ENCODE peak calls at places on chromosome 11, in ten cellular contexts. B is IMR-90; K is pancreas; F is GM23248; Z is right atrium auricular region; T is CD4-positive, CD25-positive, alpha-beta regulatory T cell; J is body of pancreas; L is colonic mucosa; U is thoracic aorta; A is left lung. Y is an unnamed sample. For H3K4me1 and H3K9me3, the result is how much of the 10 kb centered on the place peaks cover.

GRCh38 chr11:71998649-71999310 is at the start of gene IL18BP:
- DNase-seq in B (no peak), K (no peak), F (no peak), Z (no peak), T (no peak), J (no peak), L (no peak), U (no peak), A (no peak), Y (no peak)

GRCh38 chr11:70713988-70714665 is 315.8 kb downstream of the CTTN start:
- DNase-seq in B (no peak), K (no peak), F (no peak), Z (no peak), T (no peak), J (no peak), L (no peak), U (no peak), A (no peak), Y (peak)

GRCh38 chr11:96197221-96197620 is 145.8 kb downstream of the MAML2 start:
- DNase-seq in B (no peak), K (no peak), F (peak), Z (no peak), T (no peak), J (no peak), L (no peak), U (no peak), A (no peak), Y (no peak)

GRCh38 chr11:121670792-121671275 is 218.1 kb upstream of the SORL1-AS1 start:
- DNase-seq in B (no peak), K (no peak), F (peak), Z (no peak), T (no peak), J (no peak), L (no peak), U (no peak), A (no peak), Y (no peak)

GRCh38 chr11:64207247-64208085 is 945 bp downstream of the FERMT3 start:
- DNase-seq in B (peak), K (peak), F (peak), Z (peak), T (peak), J (no peak), L (peak), U (no peak), A (peak), Y (no peak)

GRCh38 chr11:66438504-66439466 is at the start of gene MRPL11:
- DNase-seq in B (peak), K (peak), F (peak), Z (peak), T (peak), J (peak), L (peak), U (peak), A (peak), Y (peak)

GRCh38 chr11:26072612-26073011 is 259.3 kb upstream of the ANO3 start:
- DNase-seq in B (no peak), K (no peak), F (no peak), Z (no peak), T (no peak), J (no peak), L (no peak), U (no peak), A (no peak), Y (no peak)

GRCh38 chr11:69062873-69063665 is 14.3 kb downstream of the TPCN2 start:
- DNase-seq in B (no peak), K (no peak), F (no peak), Z (no peak), T (no peak), J (no peak), L (no peak), U (no peak), A (peak), Y (no peak)

GRCh38 chr11:17443423-17443822 is 33.2 kb downstream of the ABCC8 start:
- DNase-seq in B (no peak), K (no peak), F (no peak), Z (no peak), T (no peak), J (no peak), L (no peak), U (no peak), A (no peak), Y (no peak)

GRCh38 chr11:48005878-48006277 is 25.5 kb downstream of the PTPRJ start:
- DNase-seq in B (no peak), K (no peak), F (peak), Z (no peak), T (no peak), J (no peak), L (no peak), U (no peak), A (no peak), Y (no peak)

GRCh38 chr11:36000616-36001190 is 56.8 kb downstream of the LDLRAD3 start:
- DNase-seq in B (no peak), K (no peak), F (no peak), Z (no peak), T (no peak), J (peak), L (no peak), U (no peak), A (no peak), Y (no peak)

GRCh38 chr11:57499413-57499982 is 16.0 kb downstream of the SLC43A1 start:
- DNase-seq in B (peak), K (peak), F (peak), Z (peak), T (no peak), J (peak), L (peak), U (peak), A (peak), Y (peak)

GRCh38 chr11:45285931-45286632 is at the start of gene SYT13:
- DNase-seq in B (no peak), K (peak), F (no peak), Z (peak), T (no peak), J (peak), L (peak), U (no peak), A (peak), Y (peak)

GRCh38 chr11:100578966-100579365 is 108.1 kb upstream of the ARHGAP42 start:
- DNase-seq in B (peak), K (no peak), F (peak), Z (no peak), T (no peak), J (no peak), L (no peak), U (no peak), A (no peak), Y (no peak)

GRCh38 chr11:11472096-11472495 is 119.0 kb upstream of the CSNK2A3 start:
- DNase-seq in B (no peak), K (no peak), F (no peak), Z (no peak), T (no peak), J (no peak), L (no peak), U (no peak), A (no peak), Y (no peak)

GRCh38 chr11:74438681-74439080 is 28.7 kb downstream of the KCNE3 start:
- DNase-seq in B (no peak), K (no peak), F (no peak), Z (no peak), T (no peak), J (no peak), L (no peak), U (no peak), A (no peak), Y (no peak)

GRCh38 chr11:77174559-77174958 is 46.5 kb downstream of the MYO7A start:
- DNase-seq in B (no peak), K (no peak), F (no peak), Z (no peak), T (no peak), J (peak), L (no peak), U (no peak), A (peak), Y (no peak)

GRCh38 chr11:15201586-15201985 is 86.9 kb downstream of the INSC start:
- DNase-seq in B (no peak), K (no peak), F (no peak), Z (no peak), T (no peak), J (no peak), L (no peak), U (no peak), A (no peak), Y (no peak)

GRCh38 chr11:10272132-10272531 is 21.9 kb downstream of the SBF2 start:
- DNase-seq in B (peak), K (no peak), F (peak), Z (no peak), T (no peak), J (no peak), L (no peak), U (no peak), A (no peak), Y (no peak)

GRCh38 chr11:68550485-68550817 is 89.9 kb downstream of the PPP6R3 start:
- DNase-seq in B (peak), K (no peak), F (peak), Z (no peak), T (no peak), J (no peak), L (no peak), U (no peak), A (no peak), Y (no peak)

GRCh38 chr11:59418151-59418550 is 8.1 kb downstream of the OR5A2 start:
- DNase-seq in B (no peak), K (no peak), F (no peak), Z (no peak), T (no peak), J (no peak), L (no peak), U (no peak), A (no peak), Y (no peak)

GRCh38 chr11:61173456-61173855 is 12.2 kb upstream of the VPS37C start:
- DNase-seq in B (peak), K (no peak), F (peak), Z (no peak), T (no peak), J (peak), L (no peak), U (no peak), A (no peak), Y (no peak)

GRCh38 chr11:47258317-47258902 is 614 bp downstream of the NR1H3 start:
- DNase-seq in B (no peak), K (no peak), F (peak), Z (no peak), T (no peak), J (no peak), L (no peak), U (no peak), A (no peak), Y (no peak)

GRCh38 chr11:70019576-70020011 is 58.5 kb upstream of the ANO1 start:
- DNase-seq in B (peak), K (peak), F (peak), Z (no peak), T (no peak), J (no peak), L (no peak), U (no peak), A (no peak), Y (no peak)

GRCh38 chr11:94775576-94776327 is 7.6 kb downstream of the AMOTL1 start:
- DNase-seq in B (no peak), K (no peak), F (no peak), Z (no peak), T (no peak), J (no peak), L (no peak), U (no peak), A (no peak), Y (no peak)

GRCh38 chr11:31480930-31481329 is 28.5 kb downstream of the IMMP1L start:
- DNase-seq in B (no peak), K (no peak), F (no peak), Z (no peak), T (no peak), J (no peak), L (no peak), U (no peak), A (no peak), Y (no peak)

GRCh38 chr11:59173080-59173963 is 1.4 kb downstream of the DTX4 start:
- DNase-seq in B (peak), K (peak), F (peak), Z (no peak), T (no peak), J (peak), L (peak), U (no peak), A (peak), Y (peak)

GRCh38 chr11:9617960-9618359 is 44.5 kb downstream of the WEE1 start:
- DNase-seq in B (peak), K (no peak), F (peak), Z (no peak), T (no peak), J (no peak), L (no peak), U (no peak), A (no peak), Y (no peak)

GRCh38 chr11:70078796-70079616 is 889 bp downstream of the ANO1 start:
- DNase-seq in B (no peak), K (no peak), F (no peak), Z (no peak), T (no peak), J (peak), L (no peak), U (no peak), A (peak), Y (no peak)

GRCh38 chr11:120424185-120424969 is 87.2 kb upstream of the GRIK4 start:
- DNase-seq in B (peak), K (no peak), F (no peak), Z (no peak), T (no peak), J (no peak), L (no peak), U (no peak), A (no peak), Y (no peak)

GRCh38 chr11:120420572-120420971 is 84.4 kb downstream of the ARHGEF12 start:
- DNase-seq in B (no peak), K (no peak), F (no peak), Z (no peak), T (no peak), J (no peak), L (no peak), U (no peak), A (no peak), Y (no peak)

GRCh38 chr11:120425527-120425926 is 86.0 kb upstream of the GRIK4 start:
- DNase-seq in B (no peak), K (no peak), F (no peak), Z (no peak), T (no peak), J (no peak), L (no peak), U (no peak), A (no peak), Y (no peak)

DNA sequence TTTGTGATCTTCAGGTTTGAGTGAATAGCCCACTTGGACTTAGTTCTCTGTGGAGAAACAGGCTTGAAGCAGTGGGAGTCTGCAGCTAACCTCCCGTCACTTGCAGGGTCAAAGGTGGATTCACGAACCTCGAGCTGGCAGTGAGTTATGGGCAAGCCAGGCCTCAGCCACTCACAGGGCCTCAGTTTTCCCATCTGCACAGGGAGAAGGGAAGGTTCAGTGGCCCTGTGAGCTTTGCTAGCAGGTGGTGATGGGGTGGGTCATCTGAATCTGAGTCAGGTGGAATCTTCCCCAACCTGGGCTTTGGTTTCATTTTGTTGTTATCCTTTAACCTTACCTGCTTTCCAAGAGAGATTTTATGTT is 86.6 kb upstream of the GRIK4 start:
- DNase-seq in B (no peak), K (no peak), F (no peak), Z (no peak), T (no peak), J (no peak), L (peak), U (no peak), A (no peak), Y (no peak)
- H3K4me1 ChIP-seq in B (under half), K (under half), F (under half), Z (under half), T (under half), J (under half), L (under half), U (under half), A (under half), Y (under half)

DNA sequence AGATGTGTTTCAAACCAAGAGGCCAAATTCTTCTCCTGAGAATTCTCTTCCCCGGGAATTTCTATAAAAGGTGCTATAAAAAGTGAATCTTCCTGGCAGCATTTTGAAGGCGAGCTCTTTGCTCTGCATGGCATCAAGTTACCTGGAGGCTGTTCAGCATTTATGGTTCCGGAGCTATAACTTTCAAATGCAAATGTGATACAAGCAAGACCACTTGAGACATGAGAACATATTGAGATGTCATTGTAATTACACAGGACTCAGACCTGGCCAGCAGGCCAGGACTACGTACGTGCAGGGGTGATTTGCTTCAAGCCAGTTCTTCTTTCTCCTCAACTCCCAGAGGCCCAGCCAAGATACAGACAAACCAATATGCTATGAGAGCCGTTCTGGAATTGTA is 227.4 kb upstream of the FAT3 start:
- DNase-seq in B (no peak), K (no peak), F (no peak), Z (no peak), T (no peak), J (no peak), L (no peak), U (no peak), A (no peak), Y (no peak)
- H3K9me3 ChIP-seq in B (under half), K (under half), F (under half), Z (under half), T (under half), J (under half), L (under half), U (under half), A (under half), Y (under half)

GRCh38 chr11:2677127-2677526 is 22.7 kb downstream of the KCNQ1OT1 start:
- DNase-seq in B (no peak), K (no peak), F (no peak), Z (no peak), T (no peak), J (no peak), L (no peak), U (no peak), A (no peak), Y (no peak)
- H3K4me1 ChIP-seq in B (under half), K (under half), F (under half), Z (under half), T (under half), J (under half), L (under half), U (under half), A (under half), Y (under half)

GRCh38 chr11:132301900-132302299 is 931.5 kb downstream of the NTM start:
- DNase-seq in B (no peak), K (no peak), F (no peak), Z (no peak), T (no peak), J (no peak), L (no peak), U (no peak), A (no peak), Y (no peak)
- H3K9me3 ChIP-seq in B (under half), K (under half), F (under half), Z (under half), T (under half), J (under half), L (under half), U (under half), A (under half), Y (under half)

GRCh38 chr11:4098026-4098621 is 3.5 kb downstream of the RRM1 start:
- DNase-seq in B (peak), K (no peak), F (no peak), Z (no peak), T (no peak), J (no peak), L (no peak), U (no peak), A (no peak), Y (no peak)
- H3K4me1 ChIP-seq in B (under half), K (under half), F (under half), Z (under half), T (under half), J (under half), L (under half), U (under half), A (under half), Y (under half)

GRCh38 chr11:130738618-130739017 is 177.7 kb downstream of the SNX19 start:
- DNase-seq in B (peak), K (no peak), F (peak), Z (no peak), T (no peak), J (no peak), L (no peak), U (no peak), A (no peak), Y (peak)
- H3K9me3 ChIP-seq in B (under half), K (under half), F (under half), Z (under half), T (under half), J (under half), L (under half), U (under half), A (under half), Y (under half)